ENCODE peak calls at places on chromosomes 12 and 14, in six cellular contexts. E is cardiac fibroblast, L is psoas muscle, W is PC-3, T is pancreas, N is ascending aorta. Q is an unnamed sample.
A peak's percentile ranks its signal among the peaks of the same experiment; 100 is the strongest.

GRCh38 chr14:35821546-35822411 is 4.4 kb upstream of the BRMS1L start:
- DNase-seq in E (peak; percentile 63), L (no peak), W (peak; percentile 66), T (no peak), N (no peak), Q (no peak)

GRCh38 chr12:55713721-55714120 is 2.1 kb upstream of the BLOC1S1 start:
- DNase-seq in E (peak; percentile 93), L (peak; percentile 22), W (peak; percentile 94), T (no peak), N (no peak), Q (no peak)

GRCh38 chr12:26338574-26339572 is 143.5 kb downstream of the SSPN start:
- DNase-seq in E (peak; percentile 69), L (no peak), W (peak; percentile 80), T (no peak), N (no peak), Q (no peak)

GRCh38 chr12:64400041-64400440 is 4.2 kb upstream of the XPOT start:
- DNase-seq in E (peak; percentile 83), L (no peak), W (no peak), T (no peak), N (no peak), Q (peak; percentile 53)

GRCh38 chr12:129826273-129826672 is 77.6 kb downstream of the TMEM132D start:
- DNase-seq in E (no peak), L (no peak), W (no peak), T (no peak), N (no peak), Q (no peak)

GRCh38 chr12:91017511-91018263 is 12.9 kb upstream of the EPYC start:
- DNase-seq in E (no peak), L (peak; percentile 47), W (no peak), T (no peak), N (no peak), Q (no peak)

GRCh38 chr12:53300187-53300586 is 692 bp downstream of the MYG1 start:
- DNase-seq in E (peak; percentile 69), L (no peak), W (no peak), T (no peak), N (no peak), Q (no peak)

GRCh38 chr14:56002316-56002715 is 115.9 kb upstream of the PELI2 start:
- DNase-seq in E (peak; percentile 8), L (no peak), W (peak; percentile 51), T (no peak), N (no peak), Q (no peak)

GRCh38 chr14:89013098-89013504 is 188.7 kb downstream of the TTC8 start:
- DNase-seq in E (peak; percentile 62), L (no peak), W (peak; percentile 59), T (peak; percentile 67), N (no peak), Q (no peak)

GRCh38 chr12:7120166-7120565 is 8.5 kb downstream of the RBP5 start:
- DNase-seq in E (no peak), L (no peak), W (no peak), T (no peak), N (no peak), Q (no peak)

GRCh38 chr12:31224768-31225448 is 101.0 kb downstream of the SINHCAF start:
- DNase-seq in E (no peak), L (no peak), W (no peak), T (no peak), N (no peak), Q (no peak)

GRCh38 chr14:95183532-95184412 is 26.4 kb upstream of the DICER1 start:
- DNase-seq in E (peak; percentile 66), L (no peak), W (no peak), T (no peak), N (no peak), Q (no peak)

GRCh38 chr12:127810026-127810425 is 456.9 kb upstream of the TMEM132C start:
- DNase-seq in E (peak; percentile 68), L (no peak), W (peak; percentile 72), T (no peak), N (no peak), Q (peak; percentile 90)

DNA sequence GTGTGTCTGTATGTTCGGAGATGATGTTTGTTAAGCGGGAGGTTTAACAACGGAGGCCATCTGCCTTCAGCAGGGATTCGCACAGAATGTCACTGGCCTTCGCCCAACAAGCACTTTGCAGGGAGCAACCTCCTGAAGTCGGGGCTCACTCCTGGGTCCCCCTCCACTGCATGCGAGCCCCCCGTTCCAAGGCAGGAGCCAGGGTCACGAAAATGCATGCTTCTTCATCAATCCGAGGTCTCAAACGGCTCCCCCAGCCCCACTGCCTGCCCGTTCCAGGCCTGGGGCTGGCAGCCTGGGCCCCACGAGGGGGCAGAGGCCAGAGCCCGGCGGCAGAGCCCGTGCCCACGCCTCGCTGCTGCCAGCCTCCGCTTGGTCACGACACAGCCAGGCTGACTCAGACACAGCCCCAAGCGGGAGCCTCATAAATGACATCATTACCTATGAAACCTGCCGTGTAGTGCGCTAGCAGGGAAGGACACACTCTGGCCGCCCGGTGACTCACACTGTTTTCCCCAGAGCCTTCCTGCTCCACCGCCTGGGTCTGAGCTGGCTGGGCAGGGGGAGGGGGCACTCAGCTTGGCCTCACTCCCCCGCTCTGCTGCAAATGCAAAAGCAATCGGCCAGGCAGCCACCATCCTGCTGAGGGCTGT is 169.5 kb upstream of the RTL1 start:
- DNase-seq in E (peak; percentile 91), L (no peak), W (peak; percentile 99), T (peak; percentile 59), N (peak; percentile 83), Q (peak; percentile 94)
- H3K4me3 ChIP-seq in E (no peak overlapping the region), L (no peak overlapping the region), W (no peak overlapping the region), T (no peak overlapping the region), N (no peak overlapping the region), Q (no peak overlapping the region)

GRCh38 chr12:114015851-114016250 is 49.7 kb upstream of the RBM19 start:
- DNase-seq in E (no peak), L (no peak), W (no peak), T (no peak), N (no peak), Q (no peak)

GRCh38 chr12:114012744-114013431 is 46.8 kb upstream of the RBM19 start:
- DNase-seq in E (no peak), L (no peak), W (no peak), T (no peak), N (no peak), Q (no peak)

GRCh38 chr12:114011711-114012110 is 45.6 kb upstream of the RBM19 start:
- DNase-seq in E (no peak), L (no peak), W (no peak), T (no peak), N (no peak), Q (no peak)

GRCh38 chr12:114018669-114019068 is 52.5 kb upstream of the RBM19 start:
- DNase-seq in E (no peak), L (no peak), W (peak; percentile 82), T (no peak), N (no peak), Q (no peak)

GRCh38 chr12:114013601-114014345 is 47.6 kb upstream of the RBM19 start:
- DNase-seq in E (peak; percentile 38), L (no peak), W (peak; percentile 57), T (no peak), N (no peak), Q (no peak)
- TF ChIP-seq CTCF in E (peak; percentile 24), L (no peak), W (peak; percentile 73), T (no peak), N (no peak), Q (no peak)

GRCh38 chr12:132493482-132494178 is 3.7 kb downstream of the FBRSL1 start:
- DNase-seq in E (no peak), L (no peak), W (no peak), T (no peak), N (no peak), Q (no peak)

GRCh38 chr12:132491761-132492378 is 1.9 kb downstream of the FBRSL1 start:
- DNase-seq in E (no peak), L (no peak), W (peak; percentile 29), T (no peak), N (no peak), Q (no peak)

GRCh38 chr12:132491349-132491663 is 1.4 kb downstream of the FBRSL1 start:
- DNase-seq in E (no peak), L (no peak), W (peak; percentile 54), T (no peak), N (no peak), Q (no peak)

GRCh38 chr12:132492951-132493350 is 3.0 kb downstream of the FBRSL1 start:
- DNase-seq in E (no peak), L (no peak), W (no peak), T (no peak), N (no peak), Q (no peak)

GRCh38 chr12:132492522-132492921 is 2.6 kb downstream of the FBRSL1 start:
- DNase-seq in E (no peak), L (no peak), W (no peak), T (no peak), N (no peak), Q (no peak)
- H3K4me3 ChIP-seq in E (no peak overlapping the region), L (peak overlapping the region; percentile 85), W (peak overlapping the region; percentile 77), T (peak overlapping the region; percentile 66), N (peak overlapping the region; percentile 72), Q (no peak overlapping the region)

GRCh38 chr14:43539210-43539609 is 967.9 kb downstream of the FSCB start:
- DNase-seq in E (peak; percentile 18), L (no peak), W (peak; percentile 63), T (no peak), N (no peak), Q (no peak)
- TF ChIP-seq CTCF in E (peak; percentile 13), L (peak; percentile 24), W (peak; percentile 63), T (no peak), N (no peak), Q (peak; percentile 66)

GRCh38 chr14:57865450-57866198 is at the start of gene SLC35F4:
- DNase-seq in E (no peak), L (peak; percentile 54), W (no peak), T (peak; percentile 73), N (peak; percentile 63), Q (no peak)
- H3K4me3 ChIP-seq in E (no peak within 1 kb of the TSS), L (peak within 1 kb of the TSS; percentile 42), W (no peak within 1 kb of the TSS), T (peak within 1 kb of the TSS; percentile 41), N (peak within 1 kb of the TSS; percentile 44), Q (no peak within 1 kb of the TSS)

DNA sequence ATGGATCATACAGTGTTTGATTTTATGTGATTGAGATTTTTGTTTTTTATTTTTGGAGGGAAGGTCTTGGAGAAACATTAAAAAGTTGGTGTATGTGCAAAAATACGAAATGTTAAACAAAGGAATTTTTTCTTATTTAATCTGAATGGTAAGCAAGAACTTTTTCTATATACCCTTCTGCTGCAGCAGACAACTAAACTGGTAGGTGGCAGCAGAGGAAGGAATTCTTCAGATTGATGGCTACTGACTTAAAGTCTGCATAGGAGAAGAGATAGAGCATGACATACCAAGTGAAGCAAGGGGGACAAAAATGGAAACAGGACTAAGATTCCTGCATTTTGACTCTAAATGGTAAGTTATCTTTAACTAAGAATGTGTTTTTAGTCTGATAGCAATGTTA is 42.0 kb upstream of the A2ML1 start:
- DNase-seq in E (peak; percentile 51), L (no peak), W (peak; percentile 37), T (no peak), N (no peak), Q (peak; percentile 11)
- TF ChIP-seq CTCF in E (peak; percentile 38), L (no peak), W (peak; percentile 33), T (no peak), N (no peak), Q (peak; percentile 58)

Q was measured in retinal pigment epithelial cell.